ENCODE peak calls at places on chromosomes 3 and 15, in ten cellular contexts. Q is iPS DF 6.9; E is PC-9; V is effector memory CD4-positive, alpha-beta T cell; Z is cardiac muscle cell; L is hepatocyte; U is left ventricle myocardium inferior; F is A549; B is endothelial cell of umbilical vein; G is stomach. W is an unnamed sample.

GRCh38 chr3:58526124-58526957 is 10.6 kb downstream of the ACOX2 start:
- DNase-seq in Q (peak), E (peak), V (no peak), Z (no peak), L (peak), U (no peak), F (peak), B (peak), G (no peak), W (no peak)

GRCh38 chr3:34005886-34006285 is 207.5 kb downstream of the PDCD6IP start:
- DNase-seq in Q (no peak), E (no peak), V (no peak), Z (no peak), L (no peak), U (no peak), F (no peak), B (no peak), G (no peak), W (no peak)

GRCh38 chr3:134291300-134292254 is 40.9 kb upstream of the RYK start:
- DNase-seq in Q (no peak), E (no peak), V (no peak), Z (no peak), L (peak), U (peak), F (peak), B (no peak), G (no peak), W (no peak)

GRCh38 chr15:66619152-66619903 is 53.5 kb upstream of the LCTL start:
- DNase-seq in Q (peak), E (peak), V (no peak), Z (peak), L (peak), U (peak), F (peak), B (peak), G (peak), W (no peak)

GRCh38 chr15:45169608-45170480 is 17.9 kb downstream of the SHF start:
- DNase-seq in Q (no peak), E (no peak), V (no peak), Z (no peak), L (no peak), U (no peak), F (no peak), B (no peak), G (no peak), W (no peak)

GRCh38 chr3:29936766-29937165 is 655.9 kb downstream of the RBMS3 start:
- DNase-seq in Q (no peak), E (no peak), V (no peak), Z (no peak), L (no peak), U (no peak), F (no peak), B (no peak), G (no peak), W (no peak)

GRCh38 chr3:36944641-36945270 is at the start of gene TRANK1:
- DNase-seq in Q (no peak), E (no peak), V (peak), Z (peak), L (peak), U (peak), F (peak), B (peak), G (peak), W (no peak)

GRCh38 chr3:69260216-69260787 is 125.6 kb downstream of the FRMD4B start:
- DNase-seq in Q (no peak), E (no peak), V (no peak), Z (no peak), L (no peak), U (no peak), F (no peak), B (no peak), G (no peak), W (no peak)

GRCh38 chr15:75840659-75841058 is 2.6 kb upstream of the UBE2Q2 start:
- DNase-seq in Q (no peak), E (no peak), V (no peak), Z (peak), L (peak), U (no peak), F (peak), B (peak), G (no peak), W (no peak)

GRCh38 chr3:115713247-115713646 is 89.9 kb downstream of the GAP43 start:
- DNase-seq in Q (no peak), E (no peak), V (no peak), Z (no peak), L (peak), U (no peak), F (no peak), B (no peak), G (peak), W (no peak)

GRCh38 chr15:51448592-51449494 is 107.4 kb downstream of the GLDN start:
- DNase-seq in Q (no peak), E (no peak), V (no peak), Z (no peak), L (no peak), U (no peak), F (no peak), B (no peak), G (no peak), W (no peak)

GRCh38 chr3:193552911-193553310 is 1.8 kb downstream of the ATP13A4 start:
- DNase-seq in Q (no peak), E (no peak), V (no peak), Z (no peak), L (no peak), U (no peak), F (no peak), B (no peak), G (peak), W (no peak)

GRCh38 chr15:57866149-57866736 is 159.7 kb downstream of the POLR2M start:
- DNase-seq in Q (peak), E (no peak), V (no peak), Z (peak), L (peak), U (peak), F (peak), B (peak), G (peak), W (peak)

GRCh38 chr3:184134746-184135148 is 411 bp upstream of the EIF2B5 start:
- DNase-seq in Q (no peak), E (no peak), V (no peak), Z (no peak), L (no peak), U (no peak), F (no peak), B (no peak), G (peak), W (no peak)

GRCh38 chr3:123759311-123759710 is 124.8 kb downstream of the MYLK start:
- DNase-seq in Q (no peak), E (no peak), V (no peak), Z (no peak), L (no peak), U (no peak), F (no peak), B (no peak), G (no peak), W (peak)

GRCh38 chr3:147195896-147196295 is 210.4 kb downstream of the ZIC4 start:
- DNase-seq in Q (no peak), E (no peak), V (no peak), Z (no peak), L (no peak), U (no peak), F (no peak), B (no peak), G (no peak), W (no peak)

GRCh38 chr3:11291808-11292207 is 19.6 kb downstream of the ATG7 start:
- DNase-seq in Q (no peak), E (peak), V (no peak), Z (no peak), L (no peak), U (no peak), F (no peak), B (no peak), G (no peak), W (no peak)

GRCh38 chr3:40639006-40639405 is 114.2 kb downstream of the ZNF621 start:
- DNase-seq in Q (no peak), E (no peak), V (no peak), Z (no peak), L (no peak), U (no peak), F (no peak), B (no peak), G (no peak), W (no peak)

GRCh38 chr15:84911879-84912660 is 27.6 kb downstream of the SLC28A1 start:
- DNase-seq in Q (no peak), E (peak), V (no peak), Z (no peak), L (peak), U (peak), F (peak), B (peak), G (peak), W (no peak)

GRCh38 chr3:100745617-100746016 is 36.3 kb downstream of the TFG start:
- DNase-seq in Q (no peak), E (no peak), V (no peak), Z (no peak), L (no peak), U (no peak), F (no peak), B (no peak), G (no peak), W (no peak)

GRCh38 chr3:153138267-153139210 is 23.5 kb upstream of the RAP2B start:
- DNase-seq in Q (no peak), E (peak), V (no peak), Z (no peak), L (peak), U (no peak), F (peak), B (peak), G (peak), W (no peak)

GRCh38 chr3:192332386-192333291 is 394.7 kb downstream of the FGF12 start:
- DNase-seq in Q (no peak), E (no peak), V (no peak), Z (no peak), L (no peak), U (no peak), F (no peak), B (no peak), G (no peak), W (no peak)

GRCh38 chr3:480070-480469 is 283.5 kb downstream of the CHL1 start:
- DNase-seq in Q (no peak), E (no peak), V (no peak), Z (no peak), L (no peak), U (no peak), F (no peak), B (no peak), G (no peak), W (no peak)

GRCh38 chr3:9947025-9947995 is 4.9 kb downstream of the PRRT3 start:
- DNase-seq in Q (no peak), E (peak), V (no peak), Z (peak), L (peak), U (peak), F (peak), B (peak), G (peak), W (no peak)

GRCh38 chr3:111541911-111542483 is at the start of gene CD96:
- DNase-seq in Q (no peak), E (no peak), V (peak), Z (no peak), L (no peak), U (no peak), F (no peak), B (no peak), G (peak), W (no peak)
- H3K4me3 ChIP-seq in Q (no peak), E (no peak), V (peak), Z (no peak), L (no peak), U (no peak), F (no peak), B (no peak), G (no peak), W (no peak)

GRCh38 chr15:71746719-71747118 is 63.6 kb upstream of the NR2E3 start:
- DNase-seq in Q (no peak), E (no peak), V (no peak), Z (no peak), L (no peak), U (no peak), F (peak), B (no peak), G (no peak), W (no peak)
- H3K27ac ChIP-seq in Q (no peak), E (peak), V (no peak), Z (no peak), L (peak), U (no peak), F (peak), B (no peak), G (no peak), W (no peak)

GRCh38 chr3:12585181-12585580 is 28.3 kb downstream of the MKRN2 start:
- DNase-seq in Q (no peak), E (no peak), V (no peak), Z (no peak), L (no peak), U (no peak), F (no peak), B (no peak), G (no peak), W (no peak)
- H3K4me3 ChIP-seq in Q (no peak), E (no peak), V (no peak), Z (no peak), L (no peak), U (no peak), F (no peak), B (no peak), G (no peak), W (no peak)

GRCh38 chr3:127480196-127480933 is 110.2 kb downstream of the TPRA1 start:
- DNase-seq in Q (no peak), E (no peak), V (no peak), Z (no peak), L (no peak), U (no peak), F (no peak), B (no peak), G (no peak), W (no peak)
- H3K27ac ChIP-seq in Q (no peak), E (no peak), V (no peak), Z (no peak), L (no peak), U (peak), F (no peak), B (no peak), G (no peak), W (no peak)

GRCh38 chr3:158570999-158571702 is at the start of gene MLF1:
- DNase-seq in Q (peak), E (peak), V (peak), Z (peak), L (peak), U (peak), F (peak), B (peak), G (peak), W (peak)
- H3K4me3 ChIP-seq in Q (peak), E (peak), V (peak), Z (peak), L (peak), U (peak), F (peak), B (peak), G (peak), W (peak)

DNA sequence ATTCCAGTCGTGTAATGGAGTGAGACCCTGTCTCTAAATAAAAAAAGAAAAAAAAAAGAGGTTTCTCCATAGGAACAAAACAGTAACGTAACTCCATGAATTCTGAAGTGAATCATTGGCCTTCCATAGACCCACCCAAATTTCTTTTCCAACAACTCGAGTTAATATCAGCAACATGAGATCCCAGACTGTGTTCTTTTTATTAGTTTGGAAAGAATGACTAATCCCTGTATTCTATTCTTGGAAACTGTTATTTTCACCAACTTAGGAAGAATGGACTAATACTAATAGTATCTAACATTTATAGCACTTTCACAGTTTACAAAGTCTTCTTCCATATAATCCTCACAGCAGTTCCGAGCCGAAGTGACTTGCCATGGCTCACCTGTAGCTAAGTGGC is 72.7 kb upstream of the SLC4A7 start:
- DNase-seq in Q (no peak), E (no peak), V (no peak), Z (no peak), L (peak), U (no peak), F (no peak), B (peak), G (no peak), W (no peak)
- H3K27ac ChIP-seq in Q (no peak), E (no peak), V (no peak), Z (no peak), L (peak), U (peak), F (peak), B (peak), G (no peak), W (no peak)

GRCh38 chr3:107581230-107581629 is 58.5 kb downstream of the BBX start:
- DNase-seq in Q (no peak), E (no peak), V (no peak), Z (no peak), L (no peak), U (no peak), F (no peak), B (no peak), G (no peak), W (no peak)

GRCh38 chr3:107578523-107578922 is 55.8 kb downstream of the BBX start:
- DNase-seq in Q (no peak), E (no peak), V (no peak), Z (no peak), L (no peak), U (no peak), F (no peak), B (no peak), G (no peak), W (no peak)

GRCh38 chr3:107579372-107579771 is 56.6 kb downstream of the BBX start:
- DNase-seq in Q (no peak), E (no peak), V (no peak), Z (peak), L (no peak), U (no peak), F (no peak), B (no peak), G (no peak), W (no peak)

GRCh38 chr3:107574650-107575049 is 51.9 kb downstream of the BBX start:
- DNase-seq in Q (no peak), E (no peak), V (no peak), Z (peak), L (peak), U (no peak), F (peak), B (peak), G (no peak), W (no peak)

GRCh38 chr3:107578091-107578490 is 55.3 kb downstream of the BBX start:
- DNase-seq in Q (no peak), E (no peak), V (no peak), Z (no peak), L (no peak), U (no peak), F (no peak), B (peak), G (no peak), W (no peak)
- H3K4me3 ChIP-seq in Q (no peak), E (no peak), V (no peak), Z (no peak), L (no peak), U (no peak), F (no peak), B (no peak), G (no peak), W (no peak)

W was measured in SK-N-MC.